ENCODE peak calls at places on chromosome 20, in ten cellular contexts. P is foreskin fibroblast; X is CD4-positive, alpha-beta memory T cell; T is stimulated activated CD4-positive, alpha-beta T cell treated with anti-CD3 and anti-CD28 coated beads, Interleukin-12 subunit alpha, Interleukin-12 subunit beta, amount 100 ng/mL, for 4 hours; L is NCI-H774; V is GM12865; D is colonic mucosa; S is A549; K is stimulated activated CD8-positive, alpha-beta memory T cell treated with anti-CD3 and anti-CD28 coated beads, Interleukin-15, amount 100 ng/mL, for 1 hour; E is A172. U is an unnamed sample.

GRCh38 chr20:38167851-38168760 is 3.0 kb upstream of the TGM2 start:
- DNase-seq in D (no peak), V (no peak), S (peak; percentile 57), K (no peak), P (peak; percentile 96), E (peak; percentile 98), T (no peak), L (no peak), X (no peak), U (no peak)

GRCh38 chr20:31665753-31666152 is 28.0 kb downstream of the COX4I2 start:
- DNase-seq in S (no peak), E (no peak), P (no peak), K (no peak), X (no peak), T (no peak), L (no peak), V (no peak), D (no peak), U (no peak)

GRCh38 chr20:46214831-46215488 is 93.3 kb downstream of the CDH22 start:
- DNase-seq in S (no peak), L (peak; percentile 7), D (no peak), X (no peak), P (no peak), T (no peak), E (peak; percentile 86), K (no peak), V (no peak), U (no peak)

GRCh38 chr20:61185181-61185580 is 66.9 kb upstream of the CDH4 start:
- DNase-seq in E (peak; percentile 38), X (no peak), D (no peak), L (no peak), V (no peak), S (no peak), T (no peak), K (no peak), P (no peak), U (no peak)

GRCh38 chr20:53179749-53180148 is 207.6 kb downstream of the TSHZ2 start:
- DNase-seq in E (no peak), S (no peak), X (no peak), P (no peak), L (no peak), V (no peak), D (no peak), T (no peak), K (no peak), U (no peak)

GRCh38 chr20:37921341-37921929 is 18.5 kb downstream of the VSTM2L start:
- DNase-seq in D (no peak), P (no peak), S (no peak), V (peak; percentile 71), T (no peak), X (no peak), L (no peak), K (no peak), E (no peak), U (no peak)

GRCh38 chr20:23659989-23660837 is 22.5 kb upstream of the CST3 start:
- DNase-seq in S (no peak), P (peak; percentile 56), D (no peak), X (no peak), L (no peak), K (no peak), T (no peak), E (no peak), V (no peak), U (no peak)

GRCh38 chr20:52410746-52411317 is 219.3 kb upstream of the ZFP64 start:
- DNase-seq in K (no peak), X (no peak), P (no peak), E (peak; percentile 11), S (no peak), V (no peak), T (no peak), L (no peak), D (no peak), U (no peak)

GRCh38 chr20:63639093-63639860 is 12.4 kb upstream of the GMEB2 start:
- DNase-seq in L (no peak), E (no peak), S (no peak), T (peak; percentile 58), P (no peak), X (peak; percentile 81), D (peak; percentile 38), K (no peak), V (peak; percentile 77), U (peak; percentile 47)

GRCh38 chr20:41411458-41411857 is 44.8 kb upstream of the EMILIN3 start:
- DNase-seq in K (no peak), P (peak; percentile 67), D (no peak), V (peak; percentile 10), T (no peak), L (no peak), E (no peak), X (no peak), S (no peak), U (no peak)

GRCh38 chr20:10347066-10347465 is 87.0 kb downstream of the MKKS start:
- DNase-seq in S (no peak), K (no peak), E (no peak), V (no peak), D (no peak), T (no peak), L (no peak), X (no peak), P (no peak), U (no peak)

GRCh38 chr20:52830598-52830997 is 141.6 kb upstream of the TSHZ2 start:
- DNase-seq in L (peak; percentile 5), E (no peak), K (no peak), T (no peak), S (no peak), X (no peak), P (no peak), D (no peak), V (no peak), U (no peak)

GRCh38 chr20:31989030-31989645 is 21.1 kb upstream of the CCM2L start:
- DNase-seq in S (no peak), D (no peak), P (no peak), K (no peak), E (no peak), X (no peak), L (no peak), V (no peak), T (no peak), U (no peak)

GRCh38 chr20:36499211-36499610 is 42.1 kb upstream of the MYL9 start:
- DNase-seq in P (no peak), E (no peak), T (no peak), K (no peak), V (no peak), X (no peak), S (no peak), L (no peak), D (no peak), U (no peak)

GRCh38 chr20:61643631-61644386 is 391.7 kb downstream of the CDH4 start:
- DNase-seq in D (no peak), V (no peak), X (no peak), T (no peak), K (no peak), E (no peak), P (no peak), S (no peak), L (no peak), U (no peak)

GRCh38 chr20:53930651-53931504 is 139.5 kb downstream of the BCAS1 start:
- DNase-seq in S (no peak), T (no peak), V (peak; percentile 62), E (peak; percentile 58), K (no peak), X (no peak), D (peak; percentile 3), P (no peak), L (no peak), U (no peak)

GRCh38 chr20:19673575-19673974 is 84.5 kb upstream of the RIN2 start:
- DNase-seq in L (no peak), E (no peak), S (no peak), V (no peak), P (no peak), X (no peak), D (no peak), T (no peak), K (no peak), U (no peak)

GRCh38 chr20:35592339-35592960 is 23.2 kb upstream of the SPAG4 start:
- DNase-seq in T (no peak), V (no peak), L (no peak), K (no peak), X (no peak), E (no peak), P (no peak), D (no peak), S (no peak), U (no peak)

GRCh38 chr20:48728042-48728837 is 99.6 kb downstream of the PREX1 start:
- DNase-seq in E (no peak), K (no peak), D (no peak), L (no peak), P (no peak), T (no peak), V (no peak), X (no peak), S (no peak), U (no peak)

GRCh38 chr20:50415031-50415515 is 95.1 kb upstream of the PTPN1 start:
- DNase-seq in T (no peak), D (peak; percentile 53), S (no peak), X (no peak), L (no peak), K (no peak), V (no peak), E (no peak), P (no peak), U (no peak)

GRCh38 chr20:9572690-9573089 is 58.3 kb downstream of the LAMP5 start:
- DNase-seq in L (no peak), T (no peak), D (no peak), S (no peak), X (no peak), K (no peak), P (no peak), E (no peak), V (no peak), U (no peak)

GRCh38 chr20:5859611-5860010 is 90.7 kb downstream of the TRMT6 start:
- DNase-seq in K (no peak), T (no peak), P (peak; percentile 43), V (no peak), E (peak; percentile 16), X (no peak), D (no peak), S (no peak), L (no peak), U (no peak)

GRCh38 chr20:35637266-35637665 is 21.6 kb downstream of the SPAG4 start:
- DNase-seq in D (no peak), X (no peak), L (no peak), T (no peak), P (no peak), V (no peak), S (no peak), K (no peak), E (no peak), U (no peak)

GRCh38 chr20:51500936-51501335 is 41.6 kb downstream of the NFATC2 start:
- DNase-seq in S (no peak), L (no peak), P (no peak), D (no peak), V (no peak), X (peak; percentile 55), T (no peak), E (no peak), K (no peak), U (no peak)

GRCh38 chr20:38278150-38278549 is 17.6 kb upstream of the KIAA1755 start:
- DNase-seq in K (no peak), T (no peak), S (no peak), V (no peak), X (no peak), P (no peak), D (no peak), E (no peak), L (no peak), U (no peak)

GRCh38 chr20:32675223-32675975 is 1.7 kb upstream of the C20orf203 start:
- DNase-seq in D (no peak), S (no peak), T (no peak), X (no peak), V (no peak), L (peak; percentile 91), K (no peak), E (no peak), P (no peak), U (no peak)

GRCh38 chr20:62361799-62362589 is 5.1 kb downstream of the LAMA5 start:
- DNase-seq in X (no peak), L (no peak), K (no peak), E (peak; percentile 75), S (no peak), D (no peak), T (no peak), V (no peak), P (no peak), U (no peak)

GRCh38 chr20:41734506-41734945 is 116.3 kb upstream of the CHD6 start:
- DNase-seq in X (peak; percentile 25), T (peak; percentile 15), K (peak; percentile 4), D (peak; percentile 48), L (peak; percentile 30), E (peak; percentile 55), V (peak; percentile 42), S (peak; percentile 50), P (peak; percentile 6), U (peak; percentile 19)

U was measured in stimulated activated naive B cell treated with anti-CD40 and anti-IgM and Interleukin-4, amounts not matched to agents 10 μg/mL and 1 μg/mL and 100 μg/mL, for 72 hours.